ENCODE peak calls at places on chromosomes 12 and 14, in seven cellular contexts. T is choroid plexus epithelial cell, B is B cell, U is GM13977, V is cardiac fibroblast, A is GM20000, W is body of pancreas. I is an unnamed sample.

GRCh38 chr14:50379563-50379962 is 17.1 kb downstream of the CDKL1 start:
- DNase-seq in A (no peak), U (no peak), W (no peak), V (no peak), B (no peak), T (no peak), I (no peak)

GRCh38 chr12:34391771-34392581 is 369.7 kb downstream of the ALG10 start:
- DNase-seq in W (no peak), B (peak; percentile 7), A (no peak), V (no peak), T (no peak), U (no peak), I (no peak)

GRCh38 chr14:77000340-77001235 is 27.9 kb downstream of the IRF2BPL start:
- DNase-seq in T (peak; percentile 47), W (no peak), A (peak; percentile 45), U (no peak), B (no peak), V (peak; percentile 60), I (peak; percentile 72)

GRCh38 chr14:89773151-89773550 is 181.4 kb downstream of the EFCAB11 start:
- DNase-seq in B (no peak), U (no peak), V (no peak), A (peak; percentile 18), W (no peak), T (no peak), I (no peak)

GRCh38 chr14:99968931-99969330 is 96.3 kb upstream of the EVL start:
- DNase-seq in V (no peak), U (no peak), T (no peak), A (no peak), W (no peak), B (no peak), I (peak; percentile 20)

GRCh38 chr12:48045061-48045846 is 41.0 kb upstream of the COL2A1 start:
- DNase-seq in A (no peak), U (no peak), V (no peak), T (no peak), W (no peak), B (no peak), I (no peak)

GRCh38 chr12:53306826-53307225 is 7.3 kb downstream of the MYG1 start:
- DNase-seq in W (no peak), T (no peak), V (no peak), U (no peak), A (no peak), B (no peak), I (no peak)

GRCh38 chr14:63276492-63277342 is 42.0 kb downstream of the GPHB5 start:
- DNase-seq in W (no peak), T (peak; percentile 76), V (peak; percentile 79), A (peak; percentile 51), B (no peak), U (peak; percentile 53), I (peak; percentile 78)

GRCh38 chr14:65095633-65096205 is 6.6 kb downstream of the MAX start:
- DNase-seq in B (no peak), T (peak; percentile 91), A (no peak), W (peak; percentile 53), V (peak; percentile 63), U (no peak), I (peak; percentile 84)

GRCh38 chr12:39378346-39378745 is 64.6 kb downstream of the KIF21A start:
- DNase-seq in U (no peak), B (no peak), W (no peak), A (no peak), T (no peak), V (no peak), I (peak; percentile 57)

GRCh38 chr14:51609987-51610283 is 41.8 kb upstream of the FRMD6 start:
- DNase-seq in A (no peak), U (no peak), W (no peak), T (peak; percentile 86), B (no peak), V (peak; percentile 68), I (peak; percentile 43)

GRCh38 chr12:10537721-10538120 is 32.0 kb downstream of the EIF2S3B start:
- DNase-seq in T (no peak), U (no peak), B (no peak), A (no peak), V (no peak), W (no peak), I (no peak)

GRCh38 chr14:56949828-56950227 is 139.5 kb upstream of the OTX2 start:
- DNase-seq in V (peak; percentile 1), U (no peak), A (no peak), B (no peak), W (peak; percentile 59), T (peak; percentile 9), I (no peak)

GRCh38 chr14:56844603-56845002 is 34.3 kb upstream of the OTX2 start:
- DNase-seq in V (no peak), B (no peak), T (no peak), W (no peak), A (no peak), U (no peak), I (no peak)

GRCh38 chr14:56413721-56414120 is 165.9 kb upstream of the TMEM260 start:
- DNase-seq in U (no peak), B (no peak), T (no peak), V (no peak), A (no peak), W (no peak), I (no peak)

GRCh38 chr12:122862872-122863701 is 27.8 kb downstream of the HIP1R start:
- DNase-seq in V (no peak), A (no peak), U (no peak), W (peak; percentile 68), T (no peak), B (peak; percentile 7), I (no peak)

GRCh38 chr14:95421741-95422140 is 94.7 kb downstream of the SYNE3 start:
- DNase-seq in V (no peak), W (no peak), U (no peak), A (no peak), B (no peak), T (no peak), I (no peak)

GRCh38 chr14:72818998-72819397 is 74.9 kb downstream of the DPF3 start:
- DNase-seq in A (no peak), U (no peak), T (no peak), W (no peak), V (no peak), B (no peak), I (no peak)

GRCh38 chr14:38129705-38130104 is 78.0 kb upstream of the SSTR1 start:
- DNase-seq in W (no peak), U (no peak), A (no peak), T (no peak), B (no peak), V (no peak), I (no peak)

DNA sequence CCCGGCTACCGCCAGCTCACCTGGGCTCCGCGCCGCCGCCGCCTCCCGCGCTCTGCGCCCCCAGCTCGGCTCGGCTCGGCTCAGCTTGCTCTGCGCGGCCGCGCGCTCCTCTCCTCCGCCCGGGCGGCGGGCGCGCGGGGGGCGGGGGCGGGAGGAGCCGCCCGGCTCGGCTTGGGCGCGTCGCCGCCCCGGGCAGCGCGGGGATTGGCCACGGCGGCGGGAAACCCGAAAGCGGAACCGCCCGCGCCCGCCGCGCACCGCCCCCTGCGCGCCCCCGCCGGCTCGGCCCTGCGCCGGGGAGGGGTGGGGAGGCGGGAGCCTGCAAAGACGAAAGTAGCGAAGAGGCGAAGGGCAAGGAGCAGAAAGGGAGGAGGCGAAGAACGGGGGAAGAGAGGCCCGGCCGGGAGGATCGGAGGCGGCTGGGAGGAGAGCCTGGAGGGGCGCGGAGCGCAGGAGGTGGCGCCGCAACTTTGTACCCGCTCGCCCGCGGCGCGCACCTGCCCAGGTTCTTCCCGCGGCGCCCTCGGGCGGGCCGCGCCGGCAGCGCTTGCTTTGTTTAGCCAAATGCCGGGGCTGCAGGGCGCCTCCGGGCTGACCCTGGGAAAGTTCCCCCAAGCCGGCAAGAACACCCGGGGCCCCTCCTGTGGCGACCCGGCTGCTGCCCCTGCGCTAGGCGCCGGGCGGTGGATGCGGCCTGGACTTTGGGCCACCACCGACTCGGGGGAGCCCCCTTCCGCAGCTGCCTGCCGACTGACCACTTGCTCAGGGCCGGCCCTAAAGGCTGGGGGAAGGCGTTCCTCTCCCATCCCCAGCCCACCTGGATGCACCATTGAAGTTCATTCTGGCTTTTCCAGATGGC is at the start of gene CAMKK2:
- DNase-seq in U (peak; percentile 97), B (peak; percentile 99), A (peak; percentile 99), T (peak; percentile 76), W (peak; percentile 80), V (peak; percentile 69), I (peak; percentile 77)
- TF ChIP-seq CTCF in U (peak; percentile 31), B (peak; percentile 52), A (peak; percentile 24), T (peak; percentile 4), W (no peak), V (no peak), I (no peak)

GRCh38 chr12:121711925-121712461 is 559 bp upstream of the TMEM120B start:
- DNase-seq in B (no peak), U (peak; percentile 48), A (peak; percentile 47), V (peak; percentile 37), T (no peak), W (peak; percentile 57), I (peak; percentile 28)

GRCh38 chr12:121713257-121714155 is 954 bp downstream of the TMEM120B start:
- DNase-seq in T (no peak), B (no peak), U (peak; percentile 21), V (peak; percentile 29), A (peak; percentile 26), W (peak; percentile 17), I (peak; percentile 24)

GRCh38 chr12:121715862-121716435 is 3.4 kb downstream of the TMEM120B start:
- DNase-seq in B (no peak), U (no peak), V (no peak), W (no peak), T (no peak), A (no peak), I (no peak)

GRCh38 chr12:121709478-121709890 is 3.1 kb upstream of the TMEM120B start:
- DNase-seq in W (peak; percentile 24), B (no peak), T (peak; percentile 70), A (no peak), V (peak; percentile 77), U (no peak), I (peak; percentile 48)

GRCh38 chr12:121712462-121713256 is at the start of gene TMEM120B:
- DNase-seq in B (peak; percentile 96), V (peak; percentile 66), U (peak; percentile 95), T (peak; percentile 71), W (peak; percentile 88), A (peak; percentile 97), I (peak; percentile 72)
- TF ChIP-seq CTCF in B (no peak), V (no peak), U (peak; percentile 18), T (no peak), W (no peak), A (no peak), I (no peak)

GRCh38 chr12:74849801-74850200 is 312.2 kb downstream of the ATXN7L3B start:
- DNase-seq in T (peak; percentile 12), U (no peak), B (no peak), V (peak; percentile 2), A (no peak), W (no peak), I (no peak)
- TF ChIP-seq CTCF in T (no peak), U (peak; percentile 10), B (no peak), V (no peak), A (no peak), W (no peak), I (peak; percentile 2)

DNA sequence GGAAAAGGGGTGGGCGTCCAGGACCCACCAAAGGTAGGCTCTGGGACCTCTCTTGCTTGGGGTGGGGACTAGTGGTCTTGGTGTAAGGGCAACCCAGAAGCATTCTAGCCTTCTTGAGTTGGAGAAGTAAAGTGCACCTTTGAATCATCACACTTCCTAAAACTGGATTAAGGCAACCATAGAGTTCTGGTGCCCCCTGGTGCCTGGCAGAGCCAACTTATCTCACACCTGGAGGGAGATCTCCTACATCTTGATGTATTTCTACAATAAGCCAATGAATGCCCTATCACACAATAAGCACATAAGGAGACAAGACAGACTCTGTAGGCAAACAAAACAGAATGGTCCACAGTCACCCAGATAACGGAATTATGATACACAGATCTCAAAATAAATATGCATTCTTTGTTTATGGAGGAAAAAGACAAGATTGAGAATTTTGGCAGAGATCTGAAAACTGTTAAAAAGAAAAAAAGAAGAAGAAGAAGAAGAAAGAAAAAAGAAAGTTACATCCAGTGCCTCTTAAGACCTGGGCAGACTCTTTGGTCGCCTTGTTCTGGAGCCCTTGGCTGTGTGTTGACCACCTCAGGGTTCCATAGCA is 95.9 kb upstream of the PPP2R5C start:
- DNase-seq in T (peak; percentile 72), V (peak; percentile 53), A (peak; percentile 28), U (peak; percentile 28), W (no peak), B (peak; percentile 33), I (peak; percentile 43)
- TF ChIP-seq CTCF in T (peak; percentile 75), V (peak; percentile 49), A (no peak), U (peak; percentile 39), W (no peak), B (no peak), I (peak; percentile 45)

I was measured in fibroblast of pulmonary artery.